ENCODE peak calls at places on chromosomes 3 and 15, in five cellular contexts. M is stimulated activated CD8-positive, alpha-beta memory T cell treated with anti-CD3 and anti-CD28 coated beads, Interleukin-15, amount 100 ng/mL, for 1 hour; R is M059J; E is NCI-H1105 treated with DMSO at 0.1 percent for 48 hours; N is activated gamma-delta T cell treated with Interleukin-2 at 50 U/mL for 16 hours. K is an unnamed sample.

GRCh38 chr3:52402101-52402521 is 42.8 kb downstream of the SEMA3G start:
- DNase-seq in N (no peak), M (no peak), R (no peak), E (no peak), K (peak; percentile 31)

GRCh38 chr3:71350998-71351397 is 232.5 kb downstream of the FOXP1 start:
- DNase-seq in E (no peak), R (no peak), N (no peak), M (no peak), K (no peak)

GRCh38 chr3:11514191-11514770 is 129.4 kb downstream of the VGLL4 start:
- DNase-seq in R (peak; percentile 88), N (no peak), M (no peak), E (no peak), K (no peak)

GRCh38 chr3:175526609-175527280 is 667.6 kb downstream of the NAALADL2 start:
- DNase-seq in M (no peak), N (no peak), E (no peak), R (peak; percentile 39), K (no peak)

GRCh38 chr3:62132027-62132590 is 241.2 kb downstream of the FEZF2 start:
- DNase-seq in M (no peak), N (no peak), R (no peak), E (no peak), K (no peak)

GRCh38 chr3:134060561-134061385 is 31.0 kb upstream of the SLCO2A1 start:
- DNase-seq in R (peak; percentile 57), N (no peak), E (no peak), M (no peak), K (no peak)

GRCh38 chr3:185318136-185318535 is 44.8 kb upstream of the MAP3K13 start:
- DNase-seq in R (peak; percentile 48), E (no peak), M (no peak), N (no peak), K (no peak)

GRCh38 chr3:138456961-138457862 is 22.8 kb downstream of the ESYT3 start:
- DNase-seq in R (no peak), E (no peak), N (no peak), M (no peak), K (no peak)

GRCh38 chr3:10196389-10197052 is 31.8 kb downstream of the IRAK2 start:
- DNase-seq in R (peak; percentile 44), N (no peak), E (no peak), M (no peak), K (peak; percentile 55)

GRCh38 chr15:64842099-64842940 is 605 bp downstream of the PLEKHO2 start:
- DNase-seq in E (no peak), M (no peak), R (no peak), N (no peak), K (no peak)

GRCh38 chr15:94177112-94177511 is 54.2 kb upstream of the MCTP2 start:
- DNase-seq in E (no peak), M (no peak), R (peak; percentile 32), N (no peak), K (no peak)

GRCh38 chr15:39125904-39126303 is 455.0 kb upstream of the THBS1 start:
- DNase-seq in N (peak; percentile 6), M (no peak), E (peak; percentile 6), R (peak; percentile 81), K (no peak)

GRCh38 chr3:42504334-42505202 is 2.1 kb downstream of the VIPR1 start:
- DNase-seq in N (no peak), R (no peak), M (no peak), E (no peak), K (peak; percentile 83)

GRCh38 chr3:68977486-68978167 is 35.9 kb downstream of the EOGT start:
- DNase-seq in M (no peak), N (no peak), E (no peak), R (no peak), K (no peak)

GRCh38 chr3:161854232-161854771 is 357.7 kb downstream of the OTOL1 start:
- DNase-seq in R (peak; percentile 94), E (no peak), M (no peak), N (no peak), K (no peak)

GRCh38 chr3:32733631-32734229 is 48.7 kb downstream of the CNOT10 start:
- DNase-seq in M (no peak), E (peak; percentile 23), R (peak; percentile 27), N (no peak), K (no peak)

GRCh38 chr3:186609247-186609868 is 3.5 kb upstream of the AHSG start:
- DNase-seq in N (no peak), E (no peak), M (no peak), R (peak; percentile 59), K (no peak)

GRCh38 chr15:101327147-101327740 is 32.2 kb upstream of the SNRPA1 start:
- DNase-seq in R (no peak), E (no peak), N (no peak), M (no peak), K (peak; percentile 43)

GRCh38 chr3:135694142-135694541 is 271.4 kb upstream of the PPP2R3A start:
- DNase-seq in R (peak; percentile 3), N (no peak), M (no peak), E (peak; percentile 100), K (no peak)

GRCh38 chr3:62242846-62243245 is 130.5 kb downstream of the FEZF2 start:
- DNase-seq in R (no peak), N (no peak), E (no peak), M (no peak), K (no peak)

GRCh38 chr3:178060406-178060805 is 475.8 kb upstream of the KCNMB2 start:
- DNase-seq in R (no peak), N (no peak), M (no peak), E (no peak), K (no peak)

GRCh38 chr3:196643761-196644160 is 4.3 kb downstream of the NRROS start:
- DNase-seq in N (no peak), M (no peak), E (no peak), R (no peak), K (no peak)

GRCh38 chr3:33877187-33877586 is 78.8 kb downstream of the PDCD6IP start:
- DNase-seq in R (no peak), N (no peak), M (no peak), E (no peak), K (no peak)

GRCh38 chr3:13634615-13635014 is 85.7 kb downstream of the FBLN2 start:
- DNase-seq in M (no peak), R (no peak), N (no peak), E (no peak), K (no peak)

GRCh38 chr3:98971183-98971681 is 69.7 kb upstream of the DCBLD2 start:
- DNase-seq in N (no peak), E (no peak), R (peak; percentile 97), M (no peak), K (no peak)

GRCh38 chr15:41944313-41944940 is 27.9 kb downstream of the EHD4 start:
- DNase-seq in E (no peak), R (peak; percentile 93), N (no peak), M (no peak), K (no peak)

GRCh38 chr3:189712906-189713483 is 81.8 kb downstream of the TP63 start:
- DNase-seq in E (peak; percentile 100), M (no peak), R (peak; percentile 62), N (no peak), K (no peak)

GRCh38 chr3:70531838-70532489 is 219.5 kb upstream of the MDFIC2 start:
- DNase-seq in E (no peak), M (no peak), N (no peak), R (no peak), K (no peak)

GRCh38 chr3:155809181-155809580 is 3.1 kb upstream of the C3orf33 start:
- DNase-seq in M (no peak), N (no peak), E (no peak), R (peak; percentile 17), K (no peak)

GRCh38 chr3:49111347-49111746 is 6.8 kb upstream of the QARS1 start:
- DNase-seq in R (no peak), N (no peak), E (no peak), M (no peak), K (no peak)

GRCh38 chr3:55526332-55527030 is 39.4 kb upstream of the WNT5A start:
- DNase-seq in R (no peak), M (no peak), N (no peak), E (no peak), K (no peak)

GRCh38 chr3:102492300-102492699 is 57.5 kb downstream of the ZPLD1 start:
- DNase-seq in R (no peak), E (no peak), N (no peak), M (no peak), K (no peak)

GRCh38 chr15:48622227-48622626 is 23.3 kb downstream of the FBN1 start:
- DNase-seq in R (no peak), N (no peak), E (no peak), M (no peak), K (no peak)

GRCh38 chr15:37109952-37110630 is 9.7 kb upstream of the MEIS2 start:
- DNase-seq in R (peak; percentile 60), E (peak; percentile 39), N (no peak), M (no peak), K (no peak)

GRCh38 chr3:66220066-66220465 is 735 bp upstream of the SLC25A26 start:
- DNase-seq in E (peak; percentile 15), M (no peak), R (no peak), N (no peak), K (no peak)

GRCh38 chr3:146342971-146343370 is 92.1 kb upstream of the PLSCR4 start:
- DNase-seq in M (no peak), R (no peak), E (no peak), N (no peak), K (no peak)

GRCh38 chr3:117814975-117815374 is 1105.4 kb downstream of the TUSC7 start:
- DNase-seq in N (no peak), E (no peak), R (no peak), M (no peak), K (no peak)

GRCh38 chr15:63372753-63373152 is 8.9 kb downstream of the CA12 start:
- DNase-seq in R (peak; percentile 89), M (no peak), N (no peak), E (no peak), K (peak; percentile 39)